ENCODE peak calls at places on chromosomes 16 and 17, in four cellular contexts. A, S, X and W are unnamed samples.

GRCh38 chr17:32516450-32516849 is 29.7 kb downstream of the CDK5R1 start:
- DNase-seq in A (no peak), S (no peak), X (no peak), W (no peak)

GRCh38 chr17:73613947-73614655 is 30.1 kb downstream of the SDK2 start:
- DNase-seq in A (no peak), S (no peak), X (no peak), W (no peak)

GRCh38 chr17:56130030-56130429 is 23.2 kb upstream of the ANKFN1 start:
- DNase-seq in A (no peak), S (no peak), X (no peak), W (no peak)

GRCh38 chr16:73058616-73059409 is 10.9 kb upstream of the ZFHX3 start:
- DNase-seq in A (no peak), S (no peak), X (no peak), W (no peak)

GRCh38 chr16:72434159-72434558 is 262.2 kb upstream of the PMFBP1 start:
- DNase-seq in A (no peak), S (no peak), X (no peak), W (no peak)

GRCh38 chr16:27449434-27450188 is 47.6 kb downstream of the IL21R start:
- DNase-seq in A (peak; percentile 80), S (no peak), X (peak; percentile 83), W (no peak)

GRCh38 chr17:80882323-80882722 is 109.3 kb upstream of the CHMP6 start:
- DNase-seq in A (no peak), S (no peak), X (no peak), W (no peak)

GRCh38 chr16:31718998-31719397 is 154.6 kb upstream of the ZNF267 start:
- DNase-seq in A (no peak), S (no peak), X (no peak), W (no peak)

GRCh38 chr16:77869997-77870813 is 81.8 kb downstream of the VAT1L start:
- DNase-seq in A (no peak), S (no peak), X (no peak), W (no peak)

GRCh38 chr17:951388-952132 is 28.0 kb downstream of the NXN start:
- DNase-seq in A (no peak), S (no peak), X (no peak), W (no peak)

GRCh38 chr16:8679156-8679555 is 4.7 kb downstream of the ABAT start:
- DNase-seq in A (no peak), S (no peak), X (no peak), W (no peak)

GRCh38 chr17:4743898-4744297 is 4.2 kb upstream of the CXCL16 start:
- DNase-seq in A (no peak), S (no peak), X (no peak), W (no peak)

GRCh38 chr16:15556130-15556529 is 86.8 kb downstream of the MARF1 start:
- DNase-seq in A (no peak), S (no peak), X (no peak), W (no peak)

GRCh38 chr17:76497979-76498885 is 3.0 kb downstream of the RHBDF2 start:
- DNase-seq in A (no peak), S (peak; percentile 68), X (no peak), W (no peak)

GRCh38 chr17:62105861-62106260 is 40.8 kb upstream of the MED13 start:
- DNase-seq in A (no peak), S (no peak), X (no peak), W (no peak)

GRCh38 chr16:23836078-23836403 is 258 bp downstream of the PRKCB start:
- DNase-seq in A (no peak), S (no peak), X (no peak), W (no peak)

GRCh38 chr16:79815049-79815448 is 214.5 kb upstream of the MAF start:
- DNase-seq in A (no peak), S (no peak), X (no peak), W (no peak)

GRCh38 chr16:29148867-29149272 is 164.0 kb downstream of the LAT start:
- DNase-seq in A (peak; percentile 92), S (peak; percentile 49), X (peak; percentile 64), W (no peak)